ENCODE peak calls at places on chromosomes 16 and 17, in nine cellular contexts. T is Caco-2; G is activated CD4-positive, alpha-beta T cell treated with anti-CD3 and anti-CD28 coated beads for 48 hours; J is NCI-H1048; W is activated effector memory CD4-positive, alpha-beta T cell treated with anti-CD3 and anti-CD28 coated beads, Interleukin-2, amount 50 U/mL, for 16 hours; N is GM10248; X is naive thymus-derived CD8-positive, alpha-beta T cell; E is erythroblast; A is activated T-helper 1 cell treated with anti-CD3 and anti-CD28 coated beads, Interleukin-12 subunit alpha, Interleukin-12 subunit beta, Interleukin-2, Interleukin-4 antibody, amounts not matched to agents 30 ng/mL and 10 ng/mL and 1 ng/mL, durations not matched to agents 14 hours and 24 hours and 36 hours. C is an unnamed sample.
A peak's percentile ranks its signal among the peaks of the same experiment; 100 is the strongest.

GRCh38 chr17:43880420-43880991 is 26.8 kb downstream of the MPP2 start:
- DNase-seq in T (peak; percentile 63), G (peak; percentile 68), J (peak; percentile 13), W (peak; percentile 81), N (peak; percentile 77), X (peak; percentile 39), E (peak; percentile 63), A (peak; percentile 24), C (peak; percentile 55)

GRCh38 chr17:1179112-1179634 is 608 bp downstream of the ABR start:
- DNase-seq in T (no peak), G (no peak), J (no peak), W (peak; percentile 68), N (no peak), X (no peak), E (no peak), A (no peak), C (no peak)

GRCh38 chr17:50267074-50267841 is 7.0 kb upstream of the TMEM92 start:
- DNase-seq in T (no peak), G (no peak), J (no peak), W (peak; percentile 46), N (no peak), X (no peak), E (no peak), A (no peak), C (no peak)

GRCh38 chr17:35748323-35748960 is 4.6 kb downstream of the GAS2L2 start:
- DNase-seq in T (no peak), G (no peak), J (no peak), W (no peak), N (no peak), X (no peak), E (peak; percentile 22), A (no peak), C (no peak)

GRCh38 chr16:48291754-48292153 is 44.4 kb upstream of the ABCC11 start:
- DNase-seq in T (no peak), G (no peak), J (no peak), W (no peak), N (no peak), X (no peak), E (no peak), A (no peak), C (no peak)

GRCh38 chr16:86242244-86243122 is 267.8 kb upstream of the FOXF1 start:
- DNase-seq in T (no peak), G (no peak), J (no peak), W (no peak), N (no peak), X (no peak), E (no peak), A (no peak), C (no peak)

GRCh38 chr16:65116216-65116615 is 5.6 kb downstream of the CDH11 start:
- DNase-seq in T (no peak), G (no peak), J (no peak), W (no peak), N (no peak), X (no peak), E (no peak), A (no peak), C (no peak)

GRCh38 chr16:66478733-66479511 is 51.8 kb downstream of the BEAN1 start:
- DNase-seq in T (peak; percentile 52), G (peak; percentile 90), J (no peak), W (peak; percentile 91), N (peak; percentile 85), X (peak; percentile 74), E (peak; percentile 76), A (peak; percentile 73), C (peak; percentile 72)

GRCh38 chr17:30093463-30094147 is 23.0 kb upstream of the NSRP1 start:
- DNase-seq in T (peak; percentile 86), G (peak; percentile 56), J (no peak), W (peak; percentile 67), N (peak; percentile 72), X (peak; percentile 56), E (peak; percentile 73), A (peak; percentile 25), C (peak; percentile 21)

GRCh38 chr17:42743595-42744282 is 1.1 kb downstream of the EZH1 start:
- DNase-seq in T (no peak), G (no peak), J (no peak), W (peak; percentile 27), N (no peak), X (no peak), E (peak; percentile 69), A (no peak), C (peak; percentile 32)

GRCh38 chr16:13779676-13780075 is 140.3 kb upstream of the ERCC4 start:
- DNase-seq in T (no peak), G (no peak), J (peak; percentile 49), W (no peak), N (no peak), X (no peak), E (no peak), A (no peak), C (no peak)

GRCh38 chr16:79509221-79509631 is 91.3 kb downstream of the MAF start:
- DNase-seq in T (no peak), G (no peak), J (no peak), W (no peak), N (no peak), X (no peak), E (no peak), A (no peak), C (peak; percentile 30)